ENCODE peak calls at places on chromosome 9, in four cellular contexts. V is mesenteric fat pad, U is NCI-H2029 treated with DMSO at 0.1 percent for 48 hours, Y is lower lobe of right lung. B is an unnamed sample.

GRCh38 chr9:36818965-36819870 is 214.8 kb downstream of the PAX5 start:
- DNase-seq in Y (no peak), V (peak), U (no peak), B (peak)

GRCh38 chr9:110728058-110728457 is 59.5 kb downstream of the MUSK start:
- DNase-seq in Y (no peak), U (no peak), V (no peak), B (no peak)

GRCh38 chr9:92142329-92142728 is 27.1 kb upstream of the SPTLC1 start:
- DNase-seq in Y (no peak), V (no peak), U (no peak), B (no peak)

GRCh38 chr9:86763795-86764194 is 183.5 kb downstream of the GAS1 start:
- DNase-seq in U (no peak), V (no peak), Y (no peak), B (no peak)

GRCh38 chr9:93190656-93191353 is 6.9 kb downstream of the WNK2 start:
- DNase-seq in Y (peak), V (no peak), U (no peak), B (peak)

GRCh38 chr9:78970375-78970774 is 601.4 kb upstream of the TLE4 start:
- DNase-seq in U (no peak), V (no peak), Y (no peak), B (no peak)

GRCh38 chr9:91628892-91629291 is 205.3 kb upstream of the NFIL3 start:
- DNase-seq in U (no peak), Y (no peak), V (no peak), B (no peak)

GRCh38 chr9:96140401-96141180 is 161.4 kb downstream of the HSD17B3 start:
- DNase-seq in Y (no peak), U (no peak), V (no peak), B (no peak)

GRCh38 chr9:34177906-34178697 is 741 bp upstream of the UBAP1 start:
- DNase-seq in U (no peak), Y (no peak), V (peak), B (peak)

GRCh38 chr9:21023861-21024260 is 7.6 kb downstream of the HACD4 start:
- DNase-seq in V (no peak), U (no peak), Y (no peak), B (no peak)

GRCh38 chr9:92247296-92247695 is 46.2 kb downstream of the IARS1 start:
- DNase-seq in U (no peak), Y (no peak), V (no peak), B (no peak)

GRCh38 chr9:125472926-125473701 is 211.5 kb downstream of the GAPVD1 start:
- DNase-seq in V (no peak), Y (no peak), U (no peak), B (no peak)

GRCh38 chr9:127177682-127178265 is 55.3 kb upstream of the ANGPTL2 start:
- DNase-seq in V (peak), U (no peak), Y (no peak), B (peak)

GRCh38 chr9:138103824-138104206 is 226.2 kb downstream of the CACNA1B start:
- DNase-seq in Y (no peak), V (no peak), U (no peak), B (peak)

GRCh38 chr9:130847306-130848217 is 12.5 kb downstream of the ABL1 start:
- DNase-seq in Y (no peak), U (no peak), V (no peak), B (no peak)

GRCh38 chr9:108483676-108484075 is 372.1 kb downstream of the ACTL7B start:
- DNase-seq in Y (no peak), U (no peak), V (no peak), B (no peak)

GRCh38 chr9:70934642-70935041 is 186.8 kb downstream of the TRPM3 start:
- DNase-seq in V (no peak), U (no peak), Y (no peak), B (no peak)

GRCh38 chr9:116985636-116986414 is 298.7 kb downstream of the TRIM32 start:
- DNase-seq in V (no peak), U (no peak), Y (no peak), B (no peak)